ENCODE peak calls at places on chromosome 14, in seven cellular contexts. S is HCT116; Q is CD8-positive, alpha-beta T cell; R is uterus; I is Peyer's patch; K is body of pancreas; T is upper lobe of right lung. D is an unnamed sample.

GRCh38 chr14:60161176-60162107 is 3.8 kb downstream of the DHRS7 start:
- DNase-seq in S (no peak), Q (no peak), R (peak), I (no peak), K (peak), T (no peak), D (no peak)

GRCh38 chr14:59204305-59204704 is 15.8 kb downstream of the DAAM1 start:
- DNase-seq in S (no peak), Q (no peak), R (no peak), I (no peak), K (no peak), T (no peak), D (no peak)

GRCh38 chr14:28987516-28987915 is 220.9 kb downstream of the FOXG1 start:
- DNase-seq in S (no peak), Q (no peak), R (no peak), I (no peak), K (no peak), T (no peak), D (no peak)

GRCh38 chr14:71932229-71932951 is at the start of gene RGS6:
- DNase-seq in S (peak), Q (no peak), R (no peak), I (no peak), K (peak), T (peak), D (no peak)

GRCh38 chr14:32259368-32260013 is 56.4 kb upstream of the RNU6-8 start:
- DNase-seq in S (peak), Q (no peak), R (no peak), I (no peak), K (no peak), T (no peak), D (no peak)

GRCh38 chr14:54767139-54767431 is 135.5 kb downstream of the GCH1 start:
- DNase-seq in S (no peak), Q (no peak), R (no peak), I (no peak), K (no peak), T (peak), D (no peak)

GRCh38 chr14:72690324-72690723 is 203.6 kb downstream of the DPF3 start:
- DNase-seq in S (no peak), Q (no peak), R (no peak), I (no peak), K (no peak), T (no peak), D (no peak)

GRCh38 chr14:65335548-65335947 is 77.0 kb upstream of the FUT8 start:
- DNase-seq in S (no peak), Q (no peak), R (no peak), I (no peak), K (no peak), T (no peak), D (no peak)

GRCh38 chr14:98208074-98208675 is 1063.8 kb downstream of the BCL11B start:
- DNase-seq in S (no peak), Q (no peak), R (no peak), I (no peak), K (no peak), T (no peak), D (no peak)

GRCh38 chr14:30521899-30522736 is 36.8 kb upstream of the G2E3 start:
- DNase-seq in S (peak), Q (no peak), R (no peak), I (no peak), K (no peak), T (no peak), D (no peak)

GRCh38 chr14:80784824-80785223 is 156.7 kb downstream of the CEP128 start:
- DNase-seq in S (no peak), Q (no peak), R (no peak), I (no peak), K (no peak), T (no peak), D (no peak)

GRCh38 chr14:33359288-33359881 is 420.7 kb downstream of the NPAS3 start:
- DNase-seq in S (no peak), Q (no peak), R (no peak), I (no peak), K (no peak), T (no peak), D (no peak)

GRCh38 chr14:61532818-61533217 is 162.5 kb upstream of the HIF1A start:
- DNase-seq in S (no peak), Q (no peak), R (no peak), I (no peak), K (no peak), T (no peak), D (no peak)

GRCh38 chr14:100660498-100661339 is 66.0 kb upstream of the DLK1 start:
- DNase-seq in S (peak), Q (no peak), R (no peak), I (no peak), K (no peak), T (no peak), D (no peak)

GRCh38 chr14:22883191-22883976 is at the start of gene REM2:
- DNase-seq in S (no peak), Q (no peak), R (no peak), I (no peak), K (no peak), T (no peak), D (no peak)

GRCh38 chr14:92244805-92245204 is 78.2 kb upstream of the SLC24A4 start:
- DNase-seq in S (no peak), Q (no peak), R (no peak), I (no peak), K (no peak), T (no peak), D (no peak)

GRCh38 chr14:76904740-76905569 is 78.7 kb downstream of the LRRC74A start:
- DNase-seq in S (peak), Q (peak), R (peak), I (peak), K (peak), T (peak), D (peak)

GRCh38 chr14:57732886-57733285 is 133.0 kb downstream of the SLC35F4 start:
- DNase-seq in S (no peak), Q (no peak), R (no peak), I (no peak), K (peak), T (no peak), D (no peak)

GRCh38 chr14:76352639-76353281 is 23.2 kb upstream of the ESRRB start:
- DNase-seq in S (no peak), Q (peak), R (peak), I (no peak), K (peak), T (peak), D (peak)

GRCh38 chr14:81132492-81132891 is 88.3 kb downstream of the GTF2A1 start:
- DNase-seq in S (no peak), Q (no peak), R (no peak), I (no peak), K (no peak), T (no peak), D (no peak)

GRCh38 chr14:95519699-95520098 is 3.2 kb upstream of the SYNE3 start:
- DNase-seq in S (peak), Q (peak), R (peak), I (peak), K (peak), T (no peak), D (peak)

GRCh38 chr14:93967637-93968250 is 8.6 kb downstream of the ASB2 start:
- DNase-seq in S (no peak), Q (no peak), R (no peak), I (peak), K (peak), T (no peak), D (no peak)

GRCh38 chr14:68268197-68268596 is 448.6 kb downstream of the RAD51B start:
- DNase-seq in S (no peak), Q (no peak), R (no peak), I (peak), K (peak), T (no peak), D (no peak)

GRCh38 chr14:64525354-64525753 is 15.2 kb upstream of the HSPA2 start:
- DNase-seq in S (no peak), Q (no peak), R (no peak), I (no peak), K (no peak), T (no peak), D (no peak)

GRCh38 chr14:24817638-24818053 is 183.7 kb upstream of the GZMB start:
- DNase-seq in S (no peak), Q (no peak), R (no peak), I (no peak), K (no peak), T (no peak), D (no peak)
- TF ChIP-seq CTCF in S (no peak), Q (no peak), R (no peak), I (no peak), K (no peak), T (no peak), D (no peak)

DNA sequence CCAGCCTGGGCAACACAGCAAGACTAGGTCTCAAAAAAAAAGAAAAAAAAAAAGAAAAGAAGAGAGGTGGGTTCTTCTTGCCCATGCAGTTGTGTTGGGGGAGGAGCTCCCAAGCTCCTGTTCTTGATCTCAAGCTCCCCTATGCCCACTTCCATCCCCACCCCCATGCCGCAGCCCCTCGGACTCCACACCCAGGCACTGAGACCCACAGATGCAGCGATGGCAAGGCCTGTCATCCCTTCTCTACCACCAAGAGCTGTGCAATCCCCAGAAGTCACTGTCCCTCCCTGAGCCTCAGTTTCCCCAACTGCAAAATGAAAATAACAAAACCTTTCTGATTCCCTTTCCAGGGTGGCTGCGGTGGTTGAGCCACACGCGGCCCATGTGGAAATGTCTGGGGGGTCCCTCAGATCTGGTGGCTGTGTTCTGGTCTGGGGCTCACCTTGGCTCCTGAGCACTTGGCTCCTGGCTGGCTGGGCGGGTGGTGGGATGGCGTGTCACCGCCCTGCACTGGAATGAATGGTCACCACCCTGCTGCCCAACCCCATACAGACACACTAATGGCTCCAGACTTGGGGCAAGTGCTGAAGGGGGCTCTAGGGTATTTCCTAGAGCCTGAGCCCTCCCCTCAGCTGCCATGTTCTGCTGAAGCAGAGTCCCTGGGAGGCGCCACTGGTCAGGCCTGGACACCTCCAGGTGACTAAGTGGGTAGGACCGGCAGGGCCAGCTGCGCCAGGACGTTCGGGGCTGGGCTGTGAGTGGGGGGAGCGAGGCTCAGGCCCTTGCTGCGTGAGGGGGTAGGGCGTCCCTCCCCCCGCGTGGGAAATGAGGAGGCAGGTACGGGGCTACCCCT is 22.5 kb upstream of the KIF26A start:
- DNase-seq in S (no peak), Q (no peak), R (peak), I (no peak), K (peak), T (peak), D (no peak)
- H3K27ac ChIP-seq in S (peak), Q (no peak), R (no peak), I (peak), K (peak), T (peak), D (no peak)

GRCh38 chr14:105931808-105932483 is 405.6 kb downstream of the TMEM121 start:
- DNase-seq in S (no peak), Q (no peak), R (no peak), I (no peak), K (no peak), T (no peak), D (no peak)
- TF ChIP-seq CTCF in S (peak), Q (no peak), R (no peak), I (no peak), K (no peak), T (no peak), D (no peak)

GRCh38 chr14:88128811-88129210 is 123.9 kb downstream of the GPR65 start:
- DNase-seq in S (no peak), Q (no peak), R (no peak), I (no peak), K (peak), T (no peak), D (no peak)

GRCh38 chr14:88130057-88130432 is 125.1 kb downstream of the GPR65 start:
- DNase-seq in S (no peak), Q (no peak), R (no peak), I (no peak), K (no peak), T (no peak), D (no peak)

GRCh38 chr14:88129306-88130056 is 124.5 kb downstream of the GPR65 start:
- DNase-seq in S (no peak), Q (no peak), R (no peak), I (no peak), K (peak), T (no peak), D (no peak)
- H3K27ac ChIP-seq in S (no peak), Q (no peak), R (no peak), I (peak), K (no peak), T (peak), D (no peak)

DNA sequence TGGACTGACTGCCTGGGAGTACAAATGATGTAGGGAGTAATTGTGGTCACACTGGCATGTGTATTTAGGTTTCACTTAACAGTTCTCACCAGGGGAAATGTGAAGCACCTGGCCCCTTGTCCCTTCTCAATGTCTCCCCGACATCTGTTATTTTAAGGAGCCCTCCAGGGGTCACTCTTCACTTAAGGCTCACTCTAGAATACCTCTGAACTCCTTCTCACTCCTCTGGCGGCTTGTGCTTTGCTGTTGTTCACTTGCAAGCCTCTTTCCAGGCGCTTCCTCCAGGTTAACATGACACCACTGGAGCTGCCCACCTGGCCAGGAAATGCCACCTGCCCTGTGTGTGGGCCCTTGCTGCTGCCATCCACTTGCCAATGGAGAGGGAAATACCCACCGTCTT is 56.5 kb upstream of the GZMB start:
- DNase-seq in S (no peak), Q (no peak), R (no peak), I (no peak), K (no peak), T (no peak), D (no peak)
- TF ChIP-seq CTCF in S (no peak), Q (no peak), R (no peak), I (no peak), K (no peak), T (no peak), D (no peak)